ENCODE peak calls at places on chromosomes 13 and 19, in six cellular contexts. E, S, K, P, J and B are unnamed samples.

GRCh38 chr19:32330149-32330548 is 15.3 kb upstream of the ZNF507 start:
- DNase-seq in E (no peak), S (no peak), K (no peak), P (no peak), J (no peak), B (no peak)

GRCh38 chr13:91319996-91320395 is 27.5 kb upstream of the MIR17HG start:
- DNase-seq in E (no peak), S (no peak), K (no peak), P (no peak), J (no peak), B (no peak)

GRCh38 chr19:49894011-49894664 is 2.5 kb downstream of the IL4I1 start:
- DNase-seq in E (no peak), S (no peak), K (peak; percentile 34), P (no peak), J (no peak), B (no peak)

GRCh38 chr13:21001471-21001870 is 59.9 kb downstream of the LATS2 start:
- DNase-seq in E (no peak), S (no peak), K (no peak), P (no peak), J (no peak), B (no peak)

GRCh38 chr13:67140006-67140405 is 90.1 kb downstream of the PCDH9 start:
- DNase-seq in E (peak; percentile 25), S (no peak), K (no peak), P (no peak), J (no peak), B (no peak)

GRCh38 chr19:4069331-4069959 is 2.7 kb upstream of the ZBTB7A start:
- DNase-seq in E (no peak), S (no peak), K (peak; percentile 87), P (no peak), J (no peak), B (no peak)

GRCh38 chr13:74767031-74767430 is 632.8 kb upstream of the KLF12 start:
- DNase-seq in E (no peak), S (peak; percentile 40), K (no peak), P (no peak), J (no peak), B (peak; percentile 67)

GRCh38 chr19:41187884-41188279 is 5.1 kb upstream of the CYP2S1 start:
- DNase-seq in E (no peak), S (no peak), K (no peak), P (no peak), J (no peak), B (no peak)

GRCh38 chr19:18898081-18898532 is 2.1 kb upstream of the CERS1 start:
- DNase-seq in E (no peak), S (no peak), K (peak; percentile 67), P (no peak), J (no peak), B (no peak)

GRCh38 chr19:49468746-49469447 is 5.1 kb upstream of the FLT3LG start:
- DNase-seq in E (no peak), S (no peak), K (peak; percentile 94), P (no peak), J (peak; percentile 42), B (peak; percentile 34)

DNA sequence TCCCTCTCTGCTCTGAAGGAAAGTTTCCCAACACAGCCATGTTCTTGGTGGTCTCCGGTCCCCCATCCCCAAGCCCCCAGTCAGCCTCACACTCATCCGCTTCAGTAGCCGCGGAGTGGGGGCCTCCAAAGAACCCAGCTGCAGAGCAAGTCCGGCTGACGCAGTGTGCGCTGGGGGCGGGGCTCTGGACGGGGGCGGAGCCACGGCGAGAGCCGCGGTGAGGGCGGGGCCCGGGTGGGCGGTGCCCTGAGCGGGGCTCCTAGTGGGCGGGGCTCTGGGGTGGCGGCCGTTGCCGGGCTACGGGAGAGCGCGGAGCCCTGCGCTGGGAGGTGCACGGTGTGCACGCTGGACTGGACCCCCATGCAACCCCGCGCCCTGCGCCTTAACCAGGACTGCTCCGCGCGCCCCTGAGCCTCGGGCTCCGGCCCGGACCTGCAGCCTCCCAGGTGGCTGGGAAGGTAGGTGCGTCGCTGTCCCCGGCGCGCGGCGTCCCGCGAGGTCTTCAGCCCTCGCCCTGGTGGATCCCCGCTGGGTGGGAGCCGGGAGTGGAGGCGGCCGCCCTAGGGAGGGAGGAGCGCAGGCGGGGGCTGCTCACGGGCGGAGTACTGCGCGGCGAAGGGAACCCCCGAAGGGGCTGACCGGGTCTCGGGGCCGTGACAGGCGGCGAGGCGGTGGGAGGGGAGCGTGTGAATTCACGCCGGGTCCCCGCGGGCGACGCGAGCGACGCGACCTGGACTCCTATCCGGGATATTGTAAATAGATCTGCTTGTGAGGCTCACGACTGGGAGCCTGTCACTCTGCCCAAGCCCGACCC is 9.1 kb downstream of the TNFRSF19 start:
- DNase-seq in E (no peak), S (peak; percentile 28), K (peak; percentile 97), P (no peak), J (peak; percentile 95), B (peak; percentile 44)
- H3K4me3 ChIP-seq in E (peak overlapping the region; percentile 95), S (peak overlapping the region; percentile 66), K (peak overlapping the region; percentile 64), P (peak overlapping the region; percentile 80), J (peak overlapping the region; percentile 80), B (peak overlapping the region; percentile 88)

GRCh38 chr19:53467138-53467502 is 413 bp upstream of the ZNF813 start:
- DNase-seq in E (no peak), S (no peak), K (peak; percentile 70), P (no peak), J (no peak), B (no peak)
- H3K4me3 ChIP-seq in E (peak overlapping the region; percentile 90), S (peak overlapping the region; percentile 89), K (peak overlapping the region; percentile 94), P (peak overlapping the region; percentile 91), J (peak overlapping the region; percentile 20), B (peak overlapping the region; percentile 72)

GRCh38 chr19:2609389-2610116 is 92.9 kb downstream of the GNG7 start:
- DNase-seq in E (no peak), S (no peak), K (no peak), P (no peak), J (no peak), B (no peak)
- H3K4me3 ChIP-seq in E (no peak overlapping the region), S (no peak overlapping the region), K (no peak overlapping the region), P (no peak overlapping the region), J (no peak overlapping the region), B (no peak overlapping the region)

GRCh38 chr19:55287361-55288079 is 3.7 kb downstream of the BRSK1 start:
- DNase-seq in E (no peak), S (no peak), K (no peak), P (no peak), J (no peak), B (no peak)

GRCh38 chr19:55283548-55284393 is at the start of gene BRSK1:
- DNase-seq in E (no peak), S (no peak), K (peak; percentile 83), P (no peak), J (peak; percentile 38), B (peak; percentile 14)

GRCh38 chr19:55289117-55289796 is 5.5 kb downstream of the BRSK1 start:
- DNase-seq in E (no peak), S (no peak), K (no peak), P (no peak), J (no peak), B (no peak)

GRCh38 chr19:55284405-55285058 is 735 bp downstream of the BRSK1 start:
- DNase-seq in E (no peak), S (no peak), K (no peak), P (no peak), J (no peak), B (no peak)

GRCh38 chr19:55285225-55285890 is 1.6 kb downstream of the BRSK1 start:
- DNase-seq in E (no peak), S (no peak), K (no peak), P (no peak), J (no peak), B (no peak)
- H3K4me3 ChIP-seq in E (peak overlapping the region; percentile 9), S (peak overlapping the region; percentile 47), K (no peak overlapping the region), P (peak overlapping the region; percentile 57), J (no peak overlapping the region), B (peak overlapping the region; percentile 53)

DNA sequence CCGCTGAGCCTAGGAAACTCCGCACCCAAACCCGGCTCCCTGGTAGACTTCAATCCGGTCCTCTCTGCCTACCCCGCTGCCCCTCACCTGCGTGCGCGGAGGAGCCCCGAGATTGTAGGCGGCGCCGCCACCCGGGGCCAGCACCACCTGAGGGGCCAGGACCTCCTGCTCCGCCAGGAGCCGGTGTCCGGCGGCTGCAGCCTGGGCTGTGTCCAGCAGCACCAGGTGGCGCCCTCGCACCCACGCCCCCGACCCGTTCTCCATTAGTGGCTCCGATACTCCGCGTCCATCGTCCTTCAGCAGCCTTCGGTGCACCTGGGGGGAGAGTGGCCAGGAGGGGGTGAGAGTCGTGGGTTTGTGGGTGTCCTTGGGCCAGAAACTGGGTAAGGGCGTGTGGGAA is 18.5 kb downstream of the MAN2B1 start:
- DNase-seq in E (no peak), S (no peak), K (no peak), P (no peak), J (peak; percentile 62), B (no peak)
- H3K4me3 ChIP-seq in E (peak overlapping the region; percentile 22), S (no peak overlapping the region), K (peak overlapping the region; percentile 36), P (peak overlapping the region; percentile 25), J (no peak overlapping the region), B (peak overlapping the region; percentile 27)

DNA sequence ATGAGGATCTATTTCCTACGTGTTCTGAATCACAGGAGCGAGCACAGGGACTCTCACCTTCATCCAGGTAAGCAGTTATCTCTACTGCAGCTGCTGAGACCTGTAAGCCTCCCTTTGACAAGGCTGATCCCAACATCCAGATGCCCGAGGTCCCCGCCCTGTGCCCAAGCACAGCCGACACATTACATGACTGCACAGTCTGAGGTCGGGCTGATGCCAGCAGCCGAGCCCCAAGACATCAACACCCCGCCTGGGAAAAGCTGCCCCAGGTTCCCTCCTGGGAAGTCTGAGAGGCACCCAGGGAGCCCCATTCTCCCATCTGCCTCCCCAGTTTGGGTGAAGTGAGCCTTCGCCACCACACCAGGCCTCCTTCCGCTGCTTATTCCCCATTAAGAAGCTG is 95.9 kb downstream of the COL4A1 start:
- DNase-seq in E (no peak), S (no peak), K (no peak), P (no peak), J (no peak), B (no peak)
- H3K4me3 ChIP-seq in E (no peak overlapping the region), S (no peak overlapping the region), K (no peak overlapping the region), P (no peak overlapping the region), J (no peak overlapping the region), B (no peak overlapping the region)